ENCODE peak calls at places on chromosomes 13 and 19, in eight cellular contexts. One of them, this sample, is unnamed.

GRCh38 chr13:22428188-22428828 is 752.5 kb upstream of the SGCG start:
- DNase-seq in H1: no peak
- DNase-seq in effector CD4-positive, alpha-beta T cell: no peak
- DNase-seq in germinal center: no peak
- DNase-seq in neural progenitor cell: no peak
- DNase-seq in activated CD8-positive, alpha-beta memory T cell treated with anti-CD3 and anti-CD28 coated beads for 1 hour: no peak
- DNase-seq in activated T-cell treated with anti-CD3 and anti-CD28 coated beads for 48 hours: no peak
- DNase-seq in GM03348: peak
- DNase-seq in this sample: no peak

GRCh38 chr13:39036212-39036611 is 1.7 kb downstream of the PROSER1 start:
- DNase-seq in H1: no peak
- DNase-seq in effector CD4-positive, alpha-beta T cell: no peak
- DNase-seq in germinal center: no peak
- DNase-seq in neural progenitor cell: no peak
- DNase-seq in activated CD8-positive, alpha-beta memory T cell treated with anti-CD3 and anti-CD28 coated beads for 1 hour: no peak
- DNase-seq in activated T-cell treated with anti-CD3 and anti-CD28 coated beads for 48 hours: no peak
- DNase-seq in GM03348: no peak
- DNase-seq in this sample: no peak

GRCh38 chr19:40033989-40034560 is 22.0 kb downstream of the ZNF780B start:
- DNase-seq in H1: no peak
- DNase-seq in effector CD4-positive, alpha-beta T cell: no peak
- DNase-seq in germinal center: no peak
- DNase-seq in neural progenitor cell: no peak
- DNase-seq in activated CD8-positive, alpha-beta memory T cell treated with anti-CD3 and anti-CD28 coated beads for 1 hour: no peak
- DNase-seq in activated T-cell treated with anti-CD3 and anti-CD28 coated beads for 48 hours: no peak
- DNase-seq in GM03348: no peak
- DNase-seq in this sample: no peak

GRCh38 chr19:49142866-49143335 is 12.3 kb downstream of the HRC start:
- DNase-seq in H1: no peak
- DNase-seq in effector CD4-positive, alpha-beta T cell: peak
- DNase-seq in germinal center: peak
- DNase-seq in neural progenitor cell: peak
- DNase-seq in activated CD8-positive, alpha-beta memory T cell treated with anti-CD3 and anti-CD28 coated beads for 1 hour: peak
- DNase-seq in activated T-cell treated with anti-CD3 and anti-CD28 coated beads for 48 hours: peak
- DNase-seq in GM03348: peak
- DNase-seq in this sample: no peak

GRCh38 chr19:34259367-34259865 is 5.1 kb downstream of the GARRE1 start:
- DNase-seq in H1: no peak
- DNase-seq in effector CD4-positive, alpha-beta T cell: no peak
- DNase-seq in germinal center: no peak
- DNase-seq in neural progenitor cell: no peak
- DNase-seq in activated CD8-positive, alpha-beta memory T cell treated with anti-CD3 and anti-CD28 coated beads for 1 hour: no peak
- DNase-seq in activated T-cell treated with anti-CD3 and anti-CD28 coated beads for 48 hours: no peak
- DNase-seq in GM03348: no peak
- DNase-seq in this sample: no peak

GRCh38 chr19:23286477-23286876 is 36.3 kb upstream of the ZNF724 start:
- DNase-seq in H1: no peak
- DNase-seq in effector CD4-positive, alpha-beta T cell: no peak
- DNase-seq in germinal center: no peak
- DNase-seq in neural progenitor cell: peak
- DNase-seq in activated CD8-positive, alpha-beta memory T cell treated with anti-CD3 and anti-CD28 coated beads for 1 hour: no peak
- DNase-seq in activated T-cell treated with anti-CD3 and anti-CD28 coated beads for 48 hours: no peak
- DNase-seq in GM03348: no peak
- DNase-seq in this sample: no peak

GRCh38 chr13:31038834-31039552 is 106.5 kb downstream of the TEX26 start:
- DNase-seq in H1: no peak
- DNase-seq in effector CD4-positive, alpha-beta T cell: no peak
- DNase-seq in germinal center: peak
- DNase-seq in neural progenitor cell: no peak
- DNase-seq in activated CD8-positive, alpha-beta memory T cell treated with anti-CD3 and anti-CD28 coated beads for 1 hour: no peak
- DNase-seq in activated T-cell treated with anti-CD3 and anti-CD28 coated beads for 48 hours: no peak
- DNase-seq in GM03348: no peak
- DNase-seq in this sample: no peak

GRCh38 chr19:5587071-5587455 is 19.3 kb upstream of the TINCR start:
- DNase-seq in H1: no peak
- DNase-seq in effector CD4-positive, alpha-beta T cell: no peak
- DNase-seq in germinal center: no peak
- DNase-seq in neural progenitor cell: no peak
- DNase-seq in activated CD8-positive, alpha-beta memory T cell treated with anti-CD3 and anti-CD28 coated beads for 1 hour: no peak
- DNase-seq in activated T-cell treated with anti-CD3 and anti-CD28 coated beads for 48 hours: no peak
- DNase-seq in GM03348: no peak
- DNase-seq in this sample: no peak

GRCh38 chr19:49157445-49158224 is at the start of gene TRPM4:
- DNase-seq in H1: peak
- DNase-seq in effector CD4-positive, alpha-beta T cell: no peak
- DNase-seq in germinal center: no peak
- DNase-seq in neural progenitor cell: peak
- DNase-seq in activated CD8-positive, alpha-beta memory T cell treated with anti-CD3 and anti-CD28 coated beads for 1 hour: no peak
- DNase-seq in activated T-cell treated with anti-CD3 and anti-CD28 coated beads for 48 hours: peak
- DNase-seq in GM03348: peak
- DNase-seq in this sample: no peak

GRCh38 chr19:13902993-13903555 is 2.8 kb downstream of the BRME1 start:
- DNase-seq in H1: no peak
- DNase-seq in effector CD4-positive, alpha-beta T cell: no peak
- DNase-seq in germinal center: no peak
- DNase-seq in neural progenitor cell: no peak
- DNase-seq in activated CD8-positive, alpha-beta memory T cell treated with anti-CD3 and anti-CD28 coated beads for 1 hour: no peak
- DNase-seq in activated T-cell treated with anti-CD3 and anti-CD28 coated beads for 48 hours: no peak
- DNase-seq in GM03348: no peak
- DNase-seq in this sample: no peak

GRCh38 chr13:28537149-28537548 is 42.2 kb upstream of the FLT1 start:
- DNase-seq in H1: no peak
- DNase-seq in effector CD4-positive, alpha-beta T cell: no peak
- DNase-seq in germinal center: no peak
- DNase-seq in neural progenitor cell: no peak
- DNase-seq in activated CD8-positive, alpha-beta memory T cell treated with anti-CD3 and anti-CD28 coated beads for 1 hour: no peak
- DNase-seq in activated T-cell treated with anti-CD3 and anti-CD28 coated beads for 48 hours: no peak
- DNase-seq in GM03348: no peak
- DNase-seq in this sample: no peak

This sample was measured in iPS DF 19.7.